ENCODE peak calls at places on chromosomes 6 and 20, in ten cellular contexts. O is GM20000; Q is CD8-positive, alpha-beta T cell; B is prostate gland; I is psoas muscle; X is lower lobe of right lung; Y is A549; D is GM10248; F is heart left ventricle; H is epithelial cell of esophagus. L is an unnamed sample.

GRCh38 chr20:46832555-46832954 is 62.1 kb upstream of the EYA2 start:
- DNase-seq in D (no peak), O (no peak), X (no peak), F (no peak), H (no peak), I (no peak), Q (no peak), B (no peak), Y (no peak), L (no peak)

GRCh38 chr6:152983637-152984386 is 971 bp upstream of the FBXO5 start:
- DNase-seq in H (peak; percentile 90), Y (peak; percentile 76), Q (peak; percentile 71), F (peak; percentile 88), I (peak; percentile 95), O (peak; percentile 93), X (peak; percentile 95), D (peak; percentile 94), B (peak; percentile 60), L (peak; percentile 92)

GRCh38 chr20:1108437-1108920 is 9.9 kb upstream of the PSMF1 start:
- DNase-seq in B (no peak), I (peak; percentile 55), O (peak; percentile 71), D (peak; percentile 71), Q (peak; percentile 70), F (peak; percentile 40), H (peak; percentile 50), Y (peak; percentile 75), X (peak; percentile 65), L (peak; percentile 64)

GRCh38 chr6:164817662-164818061 is 491.7 kb downstream of the C6orf118 start:
- DNase-seq in O (no peak), Y (no peak), F (no peak), Q (no peak), X (no peak), H (no peak), I (no peak), D (no peak), B (no peak), L (no peak)

GRCh38 chr6:11218827-11219826 is 13.3 kb downstream of the NEDD9 start:
- DNase-seq in F (peak; percentile 74), Y (peak; percentile 50), I (no peak), B (peak; percentile 50), H (no peak), X (peak; percentile 58), Q (no peak), O (no peak), D (no peak), L (no peak)

GRCh38 chr6:28789553-28790083 is 134.2 kb downstream of the TRIM27 start:
- DNase-seq in D (no peak), F (no peak), Y (no peak), I (no peak), H (peak; percentile 64), X (no peak), O (peak; percentile 23), Q (no peak), B (no peak), L (no peak)

GRCh38 chr20:35729283-35729807 is 12.7 kb downstream of the RBM39 start:
- DNase-seq in D (no peak), Q (no peak), H (no peak), B (no peak), F (no peak), X (no peak), O (no peak), I (no peak), Y (no peak), L (no peak)

GRCh38 chr6:18507018-18507415 is 119.9 kb downstream of the RNF144B start:
- DNase-seq in D (no peak), O (no peak), H (no peak), Q (no peak), B (no peak), X (no peak), I (no peak), Y (no peak), F (no peak), L (no peak)

GRCh38 chr20:37348643-37349516 is 2.9 kb downstream of the SRC start:
- DNase-seq in H (no peak), O (no peak), X (no peak), Q (no peak), Y (no peak), B (no peak), D (no peak), I (no peak), F (no peak), L (no peak)

GRCh38 chr6:144144996-144145395 is 5.3 kb upstream of the STX11 start:
- DNase-seq in F (no peak), X (no peak), D (no peak), H (peak; percentile 62), O (no peak), Q (no peak), I (no peak), B (no peak), Y (no peak), L (no peak)

GRCh38 chr6:82494367-82494766 is 130.8 kb downstream of the TPBG start:
- DNase-seq in Q (no peak), B (no peak), O (no peak), Y (no peak), D (no peak), I (no peak), F (no peak), H (no peak), X (no peak), L (no peak)

DNA sequence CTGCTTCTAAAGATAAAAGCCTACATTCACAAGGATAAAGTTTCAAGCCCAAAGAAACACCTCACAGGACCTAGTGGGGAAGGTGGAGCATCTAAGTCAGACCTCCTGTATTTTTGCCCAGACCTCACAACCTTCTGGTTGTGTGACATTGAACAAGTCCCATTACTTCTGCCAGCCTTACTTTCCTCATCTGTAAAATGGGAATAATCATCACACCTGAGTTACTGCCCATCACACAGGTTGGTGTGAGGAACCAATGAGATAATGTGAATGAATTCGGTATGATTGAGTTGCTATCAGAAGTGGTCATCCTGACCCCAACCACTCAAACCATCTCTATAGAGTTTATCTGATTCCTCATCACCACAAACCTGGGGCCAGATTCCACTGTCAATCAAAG is 11.1 kb upstream of the SLC22A23 start:
- DNase-seq in H (no peak), X (no peak), I (no peak), F (no peak), Q (no peak), D (no peak), O (no peak), Y (no peak), B (no peak), L (no peak)
- TF ChIP-seq CTCF in H (no peak), X (no peak), I (no peak), F (no peak), Q (no peak), D (no peak), O (no peak), Y (no peak), B (no peak), L (no peak)

DNA sequence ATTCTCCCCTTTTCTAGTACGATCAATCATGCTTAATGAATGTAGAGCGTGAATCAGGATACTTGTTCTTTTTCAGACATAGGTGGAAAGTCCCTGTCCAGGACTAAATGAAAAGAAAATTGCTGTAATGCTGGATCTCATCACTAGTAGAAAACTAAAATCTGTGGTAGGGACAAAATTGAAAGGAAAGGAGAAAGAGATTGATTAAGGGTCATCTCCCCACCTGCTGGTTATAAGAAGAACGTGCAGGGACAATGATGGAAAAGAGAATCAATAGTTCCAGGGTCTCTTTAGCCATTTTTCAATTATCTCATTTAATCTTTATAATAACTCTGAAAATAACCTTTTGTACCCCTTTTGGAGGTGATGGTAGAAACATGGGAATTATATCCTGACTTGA is 18.7 kb upstream of the HLA-DRB1 start:
- DNase-seq in Q (no peak), F (no peak), I (no peak), O (no peak), Y (no peak), D (no peak), X (no peak), H (no peak), B (no peak), L (no peak)
- TF ChIP-seq CTCF in Q (no peak), F (no peak), I (no peak), O (no peak), Y (no peak), D (no peak), X (no peak), H (no peak), B (no peak), L (no peak)

GRCh38 chr6:4133941-4134838 is 1.2 kb downstream of the ECI2 start:
- DNase-seq in I (peak; percentile 26), F (no peak), Y (peak; percentile 12), B (peak; percentile 25), X (peak; percentile 57), O (peak; percentile 23), Q (no peak), D (peak; percentile 18), H (peak; percentile 11), L (no peak)

GRCh38 chr6:4134841-4135664 is at the start of gene ECI2:
- DNase-seq in F (peak; percentile 84), I (peak; percentile 77), D (peak; percentile 51), Y (peak; percentile 48), Q (no peak), O (peak; percentile 58), H (peak; percentile 46), X (peak; percentile 86), B (no peak), L (peak; percentile 60)

GRCh38 chr6:4136354-4136831 is 1.0 kb upstream of the ECI2 start:
- DNase-seq in I (no peak), H (no peak), Y (no peak), O (no peak), F (no peak), Q (no peak), D (no peak), X (no peak), B (no peak), L (no peak)

GRCh38 chr6:4139272-4139671 is 3.9 kb upstream of the ECI2 start:
- DNase-seq in X (no peak), D (no peak), F (no peak), O (no peak), Y (no peak), Q (no peak), I (no peak), H (peak; percentile 62), B (no peak), L (no peak)

DNA sequence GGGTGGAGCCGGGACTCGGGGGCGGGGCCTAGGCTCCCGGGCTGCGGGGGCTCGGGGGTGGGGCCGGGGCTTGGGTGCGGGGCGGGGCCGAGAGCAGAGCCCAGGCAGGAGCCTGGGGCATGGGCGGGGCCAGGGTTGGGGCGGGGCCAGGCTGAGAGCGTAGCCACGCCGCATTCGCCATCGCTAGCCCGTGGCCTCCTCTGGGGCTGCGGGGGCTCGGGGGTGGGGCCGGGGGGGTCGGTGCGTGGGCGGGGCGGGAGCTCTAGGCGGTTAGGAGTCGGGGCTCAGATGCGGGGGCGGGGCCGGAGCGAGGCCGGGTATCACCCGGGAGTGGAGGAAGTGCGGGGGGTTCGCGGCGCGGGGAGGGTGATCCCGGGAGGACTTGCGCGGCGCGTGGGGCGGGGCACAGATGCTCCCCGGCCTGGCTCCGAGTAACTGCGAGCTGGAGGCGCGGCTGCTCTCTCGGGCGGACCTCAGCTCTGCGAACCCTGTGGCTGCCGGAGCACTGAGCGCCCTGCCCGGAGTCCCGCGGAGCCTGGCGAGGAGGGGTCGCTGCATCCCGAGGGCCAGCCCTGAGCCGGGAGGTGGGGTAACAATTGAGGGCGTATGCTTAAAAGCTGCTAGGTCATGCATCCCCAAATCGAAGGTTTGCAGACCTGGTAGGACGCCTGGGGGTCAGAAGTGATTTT is 434 bp upstream of the ECI2 start:
- DNase-seq in D (peak; percentile 99), X (peak; percentile 98), F (peak; percentile 99), I (peak; percentile 99), B (peak; percentile 95), H (peak; percentile 85), O (peak; percentile 99), Y (peak; percentile 74), Q (peak; percentile 97), L (peak; percentile 99)
- TF ChIP-seq CTCF in D (no peak), X (no peak), F (no peak), I (no peak), B (no peak), H (no peak), O (no peak), Y (no peak), Q (no peak), L (no peak)

GRCh38 chr20:62401331-62401779 is 5.7 kb downstream of the CABLES2 start:
- DNase-seq in Q (no peak), X (no peak), F (no peak), D (no peak), O (no peak), H (peak; percentile 28), Y (peak; percentile 35), I (no peak), B (no peak), L (no peak)
- TF ChIP-seq CTCF in Q (no peak), X (no peak), F (no peak), D (no peak), O (no peak), H (peak; percentile 52), Y (peak; percentile 18), I (no peak), B (no peak), L (no peak)